ENCODE peak calls at places on chromosomes 3 and 15, in seven cellular contexts. U is prostate gland; V is GM13977; F is C1 segment of cervical spinal cord; E is naive thymus-derived CD8-positive, alpha-beta T cell; X is AG09309; Z is left lung. Y is an unnamed sample.

GRCh38 chr3:182896553-182896952 is 83.8 kb downstream of the DCUN1D1 start:
- DNase-seq in V (no peak), F (no peak), U (no peak), Z (no peak), X (no peak), E (no peak), Y (no peak)

GRCh38 chr3:75218577-75218976 is 445.6 kb upstream of the FRG2C start:
- DNase-seq in X (no peak), Z (no peak), F (no peak), V (no peak), E (no peak), U (no peak), Y (no peak)

GRCh38 chr3:179687967-179688535 is 35.2 kb downstream of the USP13 start:
- DNase-seq in E (no peak), Z (no peak), U (no peak), X (no peak), F (no peak), V (no peak), Y (no peak)

GRCh38 chr3:67349551-67350174 is 304.7 kb downstream of the SUCLG2 start:
- DNase-seq in E (no peak), F (no peak), V (peak), U (no peak), Z (no peak), X (no peak), Y (no peak)

GRCh38 chr3:127676921-127677351 is 4.2 kb downstream of the ABTB1 start:
- DNase-seq in U (no peak), V (no peak), Z (peak), X (no peak), E (no peak), F (no peak), Y (peak)

GRCh38 chr3:122183893-122184590 is 574 bp downstream of the CASR start:
- DNase-seq in Z (peak), X (no peak), V (peak), F (no peak), U (no peak), E (no peak), Y (peak)

GRCh38 chr3:13012228-13012691 is 61.0 kb downstream of the IQSEC1 start:
- DNase-seq in X (no peak), Z (peak), F (peak), E (no peak), U (no peak), V (peak), Y (peak)

GRCh38 chr3:171028025-171028778 is 1.7 kb upstream of the SLC2A2 start:
- DNase-seq in Z (peak), V (peak), E (no peak), F (no peak), X (peak), U (no peak), Y (peak)

GRCh38 chr3:140203510-140203909 is 268.5 kb downstream of the CLSTN2 start:
- DNase-seq in Z (no peak), F (no peak), E (no peak), V (no peak), X (no peak), U (no peak), Y (no peak)

GRCh38 chr3:170419301-170420087 is 826 bp downstream of the CLDN11 start:
- DNase-seq in Z (peak), V (no peak), U (no peak), F (peak), X (no peak), E (no peak), Y (no peak)

GRCh38 chr3:160755776-160756304 is at the start of gene PPM1L:
- DNase-seq in X (no peak), U (peak), Z (peak), F (peak), V (peak), E (peak), Y (peak)

GRCh38 chr3:45199837-45200648 is 26.0 kb downstream of the TMEM158 start:
- DNase-seq in Z (no peak), E (no peak), X (peak), V (no peak), U (peak), F (no peak), Y (peak)

GRCh38 chr3:106628407-106628806 is 748.8 kb upstream of the CCDC54 start:
- DNase-seq in F (no peak), E (no peak), Z (no peak), X (peak), V (no peak), U (no peak), Y (no peak)

GRCh38 chr3:154122096-154122911 is 1.1 kb downstream of the ARHGEF26 start:
- DNase-seq in Z (peak), E (no peak), U (peak), V (peak), F (no peak), X (no peak), Y (peak)

GRCh38 chr3:152071924-152072323 is 196.8 kb upstream of the MBNL1 start:
- DNase-seq in E (no peak), Z (no peak), F (no peak), X (peak), V (peak), U (no peak), Y (no peak)

GRCh38 chr3:71873093-71873611 is 88.2 kb upstream of the PROK2 start:
- DNase-seq in Z (no peak), X (no peak), V (no peak), F (no peak), E (no peak), U (no peak), Y (no peak)

GRCh38 chr3:117671707-117672318 is 962.2 kb downstream of the TUSC7 start:
- DNase-seq in V (no peak), F (no peak), Z (no peak), X (no peak), U (no peak), E (no peak), Y (peak)

GRCh38 chr3:123719785-123720531 is 135.1 kb upstream of the HACD2 start:
- DNase-seq in Z (no peak), F (no peak), E (no peak), V (no peak), X (no peak), U (peak), Y (peak)

GRCh38 chr15:34886134-34886533 is 83.4 kb downstream of the AQR start:
- DNase-seq in Z (no peak), U (no peak), V (no peak), X (no peak), E (no peak), F (no peak), Y (no peak)

Y was measured in body of pancreas.